ENCODE peak calls at places on chromosomes 3 and 15, in nine cellular contexts. One of them, this sample, is unnamed.

GRCh38 chr3:23035927-23036640 is 167.0 kb upstream of the UBE2E2 start:
- DNase-seq in GM12865: peak; percentile 10
- DNase-seq in IMR-90: no peak
- DNase-seq in AG10803: no peak
- DNase-seq in spleen: no peak
- DNase-seq in tibial artery: no peak
- DNase-seq in WERI-Rb-1: no peak
- DNase-seq in AG04450: no peak
- DNase-seq in psoas muscle: no peak
- DNase-seq in this sample: no peak

GRCh38 chr3:138180375-138181029 is 5.8 kb upstream of the DBR1 start:
- DNase-seq in spleen: no peak
- DNase-seq in AG10803: peak; percentile 26
- DNase-seq in IMR-90: peak; percentile 47
- DNase-seq in tibial artery: no peak
- DNase-seq in AG04450: no peak
- DNase-seq in GM12865: peak; percentile 50
- DNase-seq in WERI-Rb-1: peak; percentile 38
- DNase-seq in psoas muscle: no peak
- DNase-seq in this sample: peak; percentile 54

GRCh38 chr15:88909956-88910831 is 3.0 kb downstream of the MFGE8 start:
- DNase-seq in IMR-90: no peak
- DNase-seq in tibial artery: no peak
- DNase-seq in spleen: no peak
- DNase-seq in psoas muscle: peak; percentile 82
- DNase-seq in AG04450: no peak
- DNase-seq in GM12865: no peak
- DNase-seq in WERI-Rb-1: no peak
- DNase-seq in AG10803: peak; percentile 73
- DNase-seq in this sample: no peak

GRCh38 chr15:53962646-53963561 is 15.3 kb upstream of the UNC13C start:
- DNase-seq in WERI-Rb-1: peak; percentile 47
- DNase-seq in IMR-90: no peak
- DNase-seq in AG04450: no peak
- DNase-seq in tibial artery: peak; percentile 20
- DNase-seq in spleen: no peak
- DNase-seq in psoas muscle: no peak
- DNase-seq in AG10803: no peak
- DNase-seq in GM12865: peak; percentile 57
- DNase-seq in this sample: peak; percentile 1

GRCh38 chr3:194620192-194620591 is 13.0 kb downstream of the TMEM44 start:
- DNase-seq in AG04450: no peak
- DNase-seq in GM12865: no peak
- DNase-seq in WERI-Rb-1: no peak
- DNase-seq in IMR-90: no peak
- DNase-seq in psoas muscle: peak; percentile 2
- DNase-seq in spleen: no peak
- DNase-seq in tibial artery: no peak
- DNase-seq in AG10803: no peak
- DNase-seq in this sample: no peak

GRCh38 chr3:8324727-8325126 is 176.9 kb upstream of the LMCD1 start:
- DNase-seq in AG10803: peak; percentile 55
- DNase-seq in IMR-90: peak; percentile 27
- DNase-seq in tibial artery: peak; percentile 21
- DNase-seq in GM12865: peak; percentile 46
- DNase-seq in AG04450: no peak
- DNase-seq in psoas muscle: peak; percentile 36
- DNase-seq in WERI-Rb-1: peak; percentile 66
- DNase-seq in spleen: peak; percentile 74
- DNase-seq in this sample: peak; percentile 35

GRCh38 chr3:35723480-35724097 is 84.3 kb downstream of the ARPP21 start:
- DNase-seq in IMR-90: no peak
- DNase-seq in spleen: no peak
- DNase-seq in GM12865: no peak
- DNase-seq in psoas muscle: no peak
- DNase-seq in AG10803: no peak
- DNase-seq in tibial artery: no peak
- DNase-seq in WERI-Rb-1: no peak
- DNase-seq in AG04450: no peak
- DNase-seq in this sample: no peak

GRCh38 chr15:98076021-98076816 is 115.7 kb downstream of the ARRDC4 start:
- DNase-seq in AG10803: peak; percentile 73
- DNase-seq in IMR-90: no peak
- DNase-seq in tibial artery: no peak
- DNase-seq in AG04450: no peak
- DNase-seq in psoas muscle: no peak
- DNase-seq in spleen: no peak
- DNase-seq in WERI-Rb-1: no peak
- DNase-seq in GM12865: no peak
- DNase-seq in this sample: no peak

GRCh38 chr3:123732447-123732846 is 147.6 kb upstream of the HACD2 start:
- DNase-seq in AG04450: peak; percentile 88
- DNase-seq in WERI-Rb-1: no peak
- DNase-seq in IMR-90: peak; percentile 97
- DNase-seq in GM12865: no peak
- DNase-seq in AG10803: no peak
- DNase-seq in tibial artery: no peak
- DNase-seq in spleen: no peak
- DNase-seq in psoas muscle: no peak
- DNase-seq in this sample: peak; percentile 84

GRCh38 chr3:101377796-101378195 is 57.4 kb upstream of the IMPG2 start:
- DNase-seq in spleen: no peak
- DNase-seq in AG10803: no peak
- DNase-seq in AG04450: no peak
- DNase-seq in WERI-Rb-1: no peak
- DNase-seq in IMR-90: peak; percentile 6
- DNase-seq in GM12865: no peak
- DNase-seq in tibial artery: no peak
- DNase-seq in psoas muscle: no peak
- DNase-seq in this sample: peak; percentile 27

GRCh38 chr3:197603317-197603933 is 47.7 kb upstream of the BDH1 start:
- DNase-seq in GM12865: no peak
- DNase-seq in tibial artery: no peak
- DNase-seq in AG10803: no peak
- DNase-seq in spleen: no peak
- DNase-seq in WERI-Rb-1: no peak
- DNase-seq in psoas muscle: no peak
- DNase-seq in IMR-90: no peak
- DNase-seq in AG04450: no peak
- DNase-seq in this sample: no peak

GRCh38 chr15:39079296-39079834 is 501.5 kb upstream of the THBS1 start:
- DNase-seq in AG04450: peak; percentile 65
- DNase-seq in AG10803: peak; percentile 80
- DNase-seq in psoas muscle: no peak
- DNase-seq in spleen: no peak
- DNase-seq in WERI-Rb-1: no peak
- DNase-seq in GM12865: no peak
- DNase-seq in IMR-90: peak; percentile 94
- DNase-seq in tibial artery: no peak
- DNase-seq in this sample: peak; percentile 67

GRCh38 chr3:51388286-51389029 is 2.6 kb upstream of the RBM15B start:
- DNase-seq in AG04450: no peak
- DNase-seq in spleen: no peak
- DNase-seq in IMR-90: peak; percentile 20
- DNase-seq in psoas muscle: no peak
- DNase-seq in WERI-Rb-1: no peak
- DNase-seq in AG10803: no peak
- DNase-seq in tibial artery: no peak
- DNase-seq in GM12865: peak; percentile 30
- DNase-seq in this sample: no peak

GRCh38 chr3:37862712-37863551 is 1.3 kb downstream of the CTDSPL start:
- DNase-seq in tibial artery: peak; percentile 64
- DNase-seq in WERI-Rb-1: no peak
- DNase-seq in IMR-90: peak; percentile 75
- DNase-seq in AG04450: no peak
- DNase-seq in AG10803: peak; percentile 65
- DNase-seq in spleen: peak; percentile 58
- DNase-seq in GM12865: no peak
- DNase-seq in psoas muscle: peak; percentile 69
- DNase-seq in this sample: peak; percentile 48

GRCh38 chr15:96122077-96123027 is 208.1 kb upstream of the NR2F2 start:
- DNase-seq in IMR-90: peak; percentile 48
- DNase-seq in WERI-Rb-1: no peak
- DNase-seq in tibial artery: no peak
- DNase-seq in psoas muscle: no peak
- DNase-seq in AG04450: no peak
- DNase-seq in AG10803: no peak
- DNase-seq in GM12865: no peak
- DNase-seq in spleen: no peak
- DNase-seq in this sample: peak; percentile 35

GRCh38 chr15:40358492-40359353 is 704 bp downstream of the DISP2 start:
- DNase-seq in tibial artery: no peak
- DNase-seq in spleen: peak; percentile 89
- DNase-seq in psoas muscle: peak; percentile 59
- DNase-seq in AG10803: no peak
- DNase-seq in AG04450: no peak
- DNase-seq in IMR-90: no peak
- DNase-seq in GM12865: peak; percentile 29
- DNase-seq in WERI-Rb-1: peak; percentile 84
- DNase-seq in this sample: no peak

GRCh38 chr3:107218864-107219269 is 158.4 kb upstream of the CCDC54 start:
- DNase-seq in AG10803: no peak
- DNase-seq in IMR-90: no peak
- DNase-seq in spleen: no peak
- DNase-seq in tibial artery: no peak
- DNase-seq in GM12865: no peak
- DNase-seq in psoas muscle: no peak
- DNase-seq in AG04450: no peak
- DNase-seq in WERI-Rb-1: no peak
- DNase-seq in this sample: no peak

GRCh38 chr15:31031471-31032064 is 40.1 kb upstream of the MTMR10 start:
- DNase-seq in AG10803: peak; percentile 57
- DNase-seq in GM12865: peak; percentile 74
- DNase-seq in spleen: no peak
- DNase-seq in AG04450: no peak
- DNase-seq in psoas muscle: no peak
- DNase-seq in WERI-Rb-1: no peak
- DNase-seq in IMR-90: peak; percentile 72
- DNase-seq in tibial artery: no peak
- DNase-seq in this sample: peak; percentile 55

GRCh38 chr3:48619541-48620524 is 1.7 kb downstream of the TMEM89 start:
- DNase-seq in IMR-90: no peak
- DNase-seq in GM12865: no peak
- DNase-seq in AG04450: no peak
- DNase-seq in WERI-Rb-1: no peak
- DNase-seq in AG10803: no peak
- DNase-seq in tibial artery: no peak
- DNase-seq in psoas muscle: no peak
- DNase-seq in spleen: no peak
- DNase-seq in this sample: no peak

GRCh38 chr3:65666426-65667091 is 372.2 kb downstream of the MAGI1 start:
- DNase-seq in AG04450: peak; percentile 8
- DNase-seq in GM12865: no peak
- DNase-seq in spleen: no peak
- DNase-seq in psoas muscle: no peak
- DNase-seq in WERI-Rb-1: no peak
- DNase-seq in IMR-90: peak; percentile 61
- DNase-seq in AG10803: no peak
- DNase-seq in tibial artery: no peak
- DNase-seq in this sample: peak; percentile 28
- TF ChIP-seq CTCF in AG04450: peak; percentile 9
- TF ChIP-seq CTCF in GM12865: no peak
- TF ChIP-seq CTCF in spleen: no peak
- TF ChIP-seq CTCF in psoas muscle: no peak
- TF ChIP-seq CTCF in WERI-Rb-1: peak; percentile 25
- TF ChIP-seq CTCF in IMR-90: no peak
- TF ChIP-seq CTCF in AG10803: no peak
- TF ChIP-seq CTCF in tibial artery: no peak
- TF ChIP-seq CTCF in this sample: no peak

GRCh38 chr3:189780556-189781270 is 149.5 kb downstream of the TP63 start:
- DNase-seq in WERI-Rb-1: no peak
- DNase-seq in psoas muscle: peak; percentile 88
- DNase-seq in spleen: no peak
- DNase-seq in GM12865: no peak
- DNase-seq in AG10803: no peak
- DNase-seq in AG04450: no peak
- DNase-seq in tibial artery: no peak
- DNase-seq in IMR-90: no peak
- DNase-seq in this sample: no peak
- H3K4me3 ChIP-seq in WERI-Rb-1: no peak overlapping the region
- H3K4me3 ChIP-seq in psoas muscle: peak overlapping the region; percentile 46
- H3K4me3 ChIP-seq in spleen: no peak overlapping the region
- H3K4me3 ChIP-seq in GM12865: no peak overlapping the region
- H3K4me3 ChIP-seq in AG10803: no peak overlapping the region
- H3K4me3 ChIP-seq in AG04450: no peak overlapping the region
- H3K4me3 ChIP-seq in tibial artery: no peak overlapping the region
- H3K4me3 ChIP-seq in IMR-90: no peak overlapping the region
- H3K4me3 ChIP-seq in this sample: no peak overlapping the region

GRCh38 chr3:183590442-183590841 is 34.9 kb upstream of the KLHL6 start:
- DNase-seq in AG10803: no peak
- DNase-seq in spleen: no peak
- DNase-seq in AG04450: no peak
- DNase-seq in WERI-Rb-1: no peak
- DNase-seq in psoas muscle: no peak
- DNase-seq in GM12865: no peak
- DNase-seq in tibial artery: no peak
- DNase-seq in IMR-90: no peak
- DNase-seq in this sample: no peak

GRCh38 chr3:183594636-183595035 is 39.1 kb upstream of the KLHL6 start:
- DNase-seq in AG10803: no peak
- DNase-seq in spleen: no peak
- DNase-seq in GM12865: no peak
- DNase-seq in IMR-90: no peak
- DNase-seq in WERI-Rb-1: no peak
- DNase-seq in tibial artery: no peak
- DNase-seq in psoas muscle: no peak
- DNase-seq in AG04450: no peak
- DNase-seq in this sample: no peak

GRCh38 chr3:183587337-183587736 is 31.8 kb upstream of the KLHL6 start:
- DNase-seq in spleen: no peak
- DNase-seq in WERI-Rb-1: no peak
- DNase-seq in tibial artery: no peak
- DNase-seq in IMR-90: no peak
- DNase-seq in AG04450: no peak
- DNase-seq in GM12865: no peak
- DNase-seq in psoas muscle: no peak
- DNase-seq in AG10803: no peak
- DNase-seq in this sample: no peak

GRCh38 chr3:183592820-183593219 is 37.3 kb upstream of the KLHL6 start:
- DNase-seq in AG10803: no peak
- DNase-seq in IMR-90: no peak
- DNase-seq in WERI-Rb-1: no peak
- DNase-seq in spleen: no peak
- DNase-seq in AG04450: no peak
- DNase-seq in psoas muscle: no peak
- DNase-seq in tibial artery: no peak
- DNase-seq in GM12865: no peak
- DNase-seq in this sample: no peak

GRCh38 chr3:183591881-183592521 is 36.5 kb upstream of the KLHL6 start:
- DNase-seq in AG04450: no peak
- DNase-seq in AG10803: peak; percentile 13
- DNase-seq in tibial artery: no peak
- DNase-seq in WERI-Rb-1: no peak
- DNase-seq in spleen: no peak
- DNase-seq in psoas muscle: no peak
- DNase-seq in IMR-90: no peak
- DNase-seq in GM12865: peak; percentile 84
- DNase-seq in this sample: no peak
- TF ChIP-seq CTCF in AG04450: peak; percentile 16
- TF ChIP-seq CTCF in AG10803: peak; percentile 30
- TF ChIP-seq CTCF in tibial artery: no peak
- TF ChIP-seq CTCF in WERI-Rb-1: no peak
- TF ChIP-seq CTCF in spleen: peak; percentile 41
- TF ChIP-seq CTCF in psoas muscle: peak; percentile 6
- TF ChIP-seq CTCF in IMR-90: peak; percentile 27
- TF ChIP-seq CTCF in GM12865: peak; percentile 29
- TF ChIP-seq CTCF in this sample: no peak

GRCh38 chr3:99544819-99545281 is 93.5 kb upstream of the COL8A1 start:
- DNase-seq in AG04450: no peak
- DNase-seq in AG10803: peak; percentile 89
- DNase-seq in tibial artery: peak; percentile 47
- DNase-seq in spleen: no peak
- DNase-seq in WERI-Rb-1: no peak
- DNase-seq in GM12865: no peak
- DNase-seq in IMR-90: peak; percentile 34
- DNase-seq in psoas muscle: no peak
- DNase-seq in this sample: no peak
- H3K4me3 ChIP-seq in AG04450: no peak overlapping the region
- H3K4me3 ChIP-seq in AG10803: no peak overlapping the region
- H3K4me3 ChIP-seq in tibial artery: no peak overlapping the region
- H3K4me3 ChIP-seq in spleen: no peak overlapping the region
- H3K4me3 ChIP-seq in WERI-Rb-1: no peak overlapping the region
- H3K4me3 ChIP-seq in GM12865: no peak overlapping the region
- H3K4me3 ChIP-seq in IMR-90: no peak overlapping the region
- H3K4me3 ChIP-seq in psoas muscle: no peak overlapping the region
- H3K4me3 ChIP-seq in this sample: no peak overlapping the region